ENCODE peak calls at places on chromosomes 2 and 18, in six cellular contexts. O, U, A, Y, Q and I are unnamed samples.

GRCh38 chr18:61502472-61502871 is 169.2 kb downstream of the CDH20 start:
- DNase-seq in O (peak), U (peak), A (no peak), Y (peak), Q (peak), I (no peak)

GRCh38 chr2:66714651-66715050 is 279.7 kb downstream of the MEIS1 start:
- DNase-seq in O (no peak), U (no peak), A (no peak), Y (no peak), Q (no peak), I (no peak)

GRCh38 chr2:231351648-231352047 is 43.9 kb upstream of the B3GNT7 start:
- DNase-seq in O (no peak), U (peak), A (no peak), Y (no peak), Q (no peak), I (no peak)

GRCh38 chr2:164203131-164203530 is 418.2 kb downstream of the GRB14 start:
- DNase-seq in O (no peak), U (no peak), A (no peak), Y (peak), Q (no peak), I (no peak)

GRCh38 chr2:48129256-48129950 is 223.1 kb upstream of the FBXO11 start:
- DNase-seq in O (no peak), U (no peak), A (no peak), Y (no peak), Q (no peak), I (no peak)

GRCh38 chr2:44707945-44708645 is 233.4 kb upstream of the SIX3 start:
- DNase-seq in O (no peak), U (no peak), A (no peak), Y (no peak), Q (peak), I (no peak)

GRCh38 chr2:216283038-216283900 is 89.0 kb downstream of the MARCHF4 start:
- DNase-seq in O (peak), U (no peak), A (no peak), Y (no peak), Q (no peak), I (no peak)

GRCh38 chr2:43370705-43371104 is 144.3 kb upstream of the ZFP36L2 start:
- DNase-seq in O (no peak), U (no peak), A (no peak), Y (peak), Q (peak), I (no peak)

GRCh38 chr2:40741532-40741931 is 289.6 kb upstream of the SLC8A1 start:
- DNase-seq in O (no peak), U (no peak), A (no peak), Y (no peak), Q (no peak), I (no peak)

GRCh38 chr2:74109551-74109950 is 38.2 kb downstream of the BOLA3 start:
- DNase-seq in O (no peak), U (no peak), A (no peak), Y (no peak), Q (no peak), I (no peak)

GRCh38 chr2:174919886-174920595 is 85.1 kb downstream of the CHN1 start:
- DNase-seq in O (no peak), U (no peak), A (no peak), Y (no peak), Q (no peak), I (no peak)

GRCh38 chr2:231985823-231986261 is 24.3 kb downstream of the DIS3L2 start:
- DNase-seq in O (no peak), U (no peak), A (no peak), Y (no peak), Q (no peak), I (no peak)

GRCh38 chr2:182822733-182823132 is 43.7 kb downstream of the FRZB start:
- DNase-seq in O (no peak), U (no peak), A (no peak), Y (no peak), Q (no peak), I (no peak)

GRCh38 chr2:176109226-176109954 is 2.3 kb downstream of the HOXD11 start:
- DNase-seq in O (no peak), U (no peak), A (no peak), Y (no peak), Q (peak), I (no peak)

GRCh38 chr2:162242586-162243304 is 500 bp downstream of the FAP start:
- DNase-seq in O (no peak), U (no peak), A (no peak), Y (peak), Q (no peak), I (no peak)

GRCh38 chr2:171404258-171404657 is 29.5 kb downstream of the METTL8 start:
- DNase-seq in O (no peak), U (no peak), A (peak), Y (peak), Q (no peak), I (no peak)

GRCh38 chr2:134148172-134148571 is 105.7 kb upstream of the MGAT5 start:
- DNase-seq in O (no peak), U (no peak), A (no peak), Y (no peak), Q (no peak), I (no peak)